ENCODE peak calls at places on chromosomes 5 and 9, in ten cellular contexts. P is PC-9, L is astrocyte of the spinal cord, H is brain microvascular endothelial cell, R is psoas muscle, I is GM23338, N is A673, O is PC-3, B is fibroblast of mammary gland, S is HCT116. C is an unnamed sample.

GRCh38 chr9:137301086-137301947 is 754 bp downstream of the NRARP start:
- DNase-seq in S (peak; percentile 29), H (no peak), L (peak; percentile 57), R (peak; percentile 58), P (peak; percentile 57), I (peak; percentile 77), O (peak; percentile 64), B (peak; percentile 30), N (peak; percentile 66), C (no peak)

GRCh38 chr5:77181596-77182304 is 28.7 kb upstream of the PDE8B start:
- DNase-seq in H (no peak), O (no peak), L (no peak), N (no peak), B (no peak), S (no peak), P (no peak), R (no peak), I (no peak), C (no peak)

GRCh38 chr5:38666668-38667498 is 110.4 kb upstream of the LIFR start:
- DNase-seq in B (peak; percentile 74), L (peak; percentile 73), P (no peak), I (peak; percentile 48), R (peak; percentile 74), O (peak; percentile 45), S (peak; percentile 19), N (peak; percentile 39), H (peak; percentile 52), C (peak; percentile 42)

GRCh38 chr5:181260720-181261319 is at the start of gene TRIM52:
- DNase-seq in O (peak; percentile 94), L (peak; percentile 88), H (peak; percentile 82), B (peak; percentile 88), R (peak; percentile 97), N (peak; percentile 91), I (peak; percentile 96), S (peak; percentile 89), P (peak; percentile 83), C (peak; percentile 56)

GRCh38 chr9:91119147-91119546 is 242.6 kb downstream of the AUH start:
- DNase-seq in R (no peak), N (peak; percentile 18), S (no peak), B (peak; percentile 67), L (peak; percentile 50), H (peak; percentile 31), P (no peak), I (peak; percentile 9), O (peak; percentile 67), C (peak; percentile 18)

GRCh38 chr5:176441921-176442323 is 6.3 kb upstream of the FAF2 start:
- DNase-seq in H (peak; percentile 61), L (no peak), O (peak; percentile 73), P (peak; percentile 45), S (no peak), N (no peak), R (no peak), I (peak; percentile 49), B (peak; percentile 59), C (no peak)

GRCh38 chr5:112548246-112548982 is 129.3 kb upstream of the EPB41L4A start:
- DNase-seq in O (peak; percentile 54), R (no peak), I (no peak), B (peak; percentile 46), L (peak; percentile 89), P (no peak), N (no peak), H (peak; percentile 95), S (no peak), C (peak; percentile 54)

GRCh38 chr5:73215891-73216610 is 43.1 kb downstream of the TMEM174 start:
- DNase-seq in L (peak; percentile 81), O (peak; percentile 77), H (peak; percentile 60), S (peak; percentile 72), N (peak; percentile 85), I (peak; percentile 89), R (peak; percentile 88), B (peak; percentile 59), P (peak; percentile 58), C (no peak)

GRCh38 chr9:79127661-79128060 is 444.1 kb upstream of the TLE4 start:
- DNase-seq in I (no peak), S (no peak), R (no peak), O (no peak), L (no peak), P (no peak), N (no peak), B (no peak), H (no peak), C (no peak)

GRCh38 chr9:79131375-79131774 is 440.4 kb upstream of the TLE4 start:
- DNase-seq in L (no peak), H (no peak), B (no peak), P (no peak), R (no peak), S (no peak), N (no peak), O (no peak), I (peak; percentile 8), C (no peak)

GRCh38 chr9:79131876-79132377 is 439.8 kb upstream of the TLE4 start:
- DNase-seq in H (no peak), S (no peak), R (no peak), O (no peak), L (no peak), I (peak; percentile 15), N (no peak), P (no peak), B (no peak), C (no peak)

GRCh38 chr9:79134654-79135053 is 437.1 kb upstream of the TLE4 start:
- DNase-seq in N (peak; percentile 56), S (peak; percentile 12), L (peak; percentile 6), P (no peak), H (peak; percentile 5), I (peak; percentile 81), O (peak; percentile 24), B (no peak), R (no peak), C (no peak)

GRCh38 chr9:79129865-79130480 is 441.8 kb upstream of the TLE4 start:
- DNase-seq in P (no peak), H (peak; percentile 66), S (peak; percentile 7), I (peak; percentile 48), N (peak; percentile 61), B (peak; percentile 50), O (peak; percentile 66), R (peak; percentile 57), L (peak; percentile 68), C (peak; percentile 49)
- TF ChIP-seq CTCF in P (peak; percentile 76), H (peak; percentile 95), S (peak; percentile 78), I (peak; percentile 91), N (peak; percentile 89), B (peak; percentile 87), O (peak; percentile 80), R (peak; percentile 82), L (peak; percentile 91), C (peak; percentile 93)

DNA sequence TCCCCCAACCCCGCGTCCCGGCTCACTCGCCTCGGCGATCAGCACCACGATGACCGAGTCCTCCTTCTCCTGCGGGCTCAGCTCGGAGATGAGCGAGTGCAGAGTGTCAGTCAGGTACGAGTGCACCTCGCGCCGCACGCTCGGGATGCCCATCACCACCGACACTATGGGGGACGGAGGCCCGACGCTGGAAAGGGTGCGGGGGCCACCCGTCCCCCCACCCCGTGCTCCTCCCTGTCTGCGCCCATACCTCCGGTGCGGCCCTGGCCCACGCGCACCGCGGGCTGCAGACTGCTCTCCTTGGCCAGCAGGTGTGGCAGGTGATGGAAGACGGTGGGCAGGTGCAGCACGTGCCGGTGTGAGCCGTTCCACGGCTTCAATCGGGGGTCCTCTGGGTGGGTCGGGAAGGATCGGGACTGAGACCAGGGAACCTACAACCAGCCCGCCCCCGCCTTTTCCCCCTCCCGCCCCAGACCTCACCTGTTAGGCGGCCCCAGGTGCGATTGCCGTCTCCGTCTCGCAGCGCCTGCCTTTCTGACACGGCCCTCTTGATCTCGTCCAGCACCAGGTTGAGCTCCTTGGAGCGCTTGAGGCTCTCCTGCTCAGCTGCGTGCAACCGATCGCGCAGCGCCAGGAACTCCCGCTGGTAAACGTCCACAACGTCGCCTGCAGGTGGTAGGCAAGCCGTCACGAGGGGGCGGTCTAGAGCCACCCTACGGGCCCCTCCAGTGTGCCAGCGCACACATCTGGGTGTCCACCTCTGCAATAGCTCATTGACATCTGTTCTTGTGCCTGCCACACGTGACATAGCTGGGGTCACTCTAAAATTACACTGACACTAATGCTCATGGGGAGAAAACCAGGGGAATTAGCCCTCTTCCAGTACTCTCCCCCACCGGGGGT is 5.1 kb downstream of the MGAT4B start:
- DNase-seq in O (no peak), H (peak; percentile 34), P (no peak), I (peak; percentile 92), S (no peak), B (peak; percentile 64), N (peak; percentile 75), R (peak; percentile 93), L (peak; percentile 42), C (no peak)
- TF ChIP-seq CTCF in O (peak; percentile 12), H (peak; percentile 83), P (no peak), I (peak; percentile 65), S (peak; percentile 85), B (peak; percentile 51), N (peak; percentile 80), R (peak; percentile 64), L (peak; percentile 64), C (peak; percentile 44)

DNA sequence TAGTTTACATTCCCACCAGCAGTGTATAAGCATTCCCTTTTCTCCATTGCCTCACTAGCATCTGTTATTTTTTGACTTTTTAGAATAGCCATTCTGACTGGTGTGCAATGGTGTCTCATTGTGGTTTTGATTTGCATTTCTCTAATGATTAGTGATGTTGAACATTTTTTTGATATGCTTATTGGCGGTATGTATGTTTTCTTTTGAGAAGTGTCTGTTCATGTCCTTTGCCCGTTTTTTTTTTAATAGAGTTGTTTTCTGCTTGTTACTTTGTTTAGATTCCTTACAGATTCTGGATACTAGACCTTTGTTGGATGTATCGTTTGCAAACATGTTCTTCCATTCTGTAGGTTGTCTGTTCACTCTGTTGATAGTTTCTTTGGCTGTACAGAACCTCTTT is 25.3 kb downstream of the NIPBL start:
- DNase-seq in R (no peak), B (no peak), L (no peak), N (no peak), S (no peak), H (no peak), O (no peak), P (no peak), I (no peak), C (no peak)
- TF ChIP-seq CTCF in R (no peak), B (no peak), L (no peak), N (no peak), S (no peak), H (no peak), O (no peak), P (no peak), I (no peak), C (no peak)

GRCh38 chr9:129884220-129885017 is 49.2 kb downstream of the USP20 start:
- DNase-seq in B (peak; percentile 67), R (peak; percentile 92), L (peak; percentile 72), S (peak; percentile 64), N (peak; percentile 97), P (peak; percentile 78), H (peak; percentile 52), O (peak; percentile 87), I (peak; percentile 97), C (no peak)

GRCh38 chr9:129886226-129887174 is 51.2 kb downstream of the USP20 start:
- DNase-seq in R (no peak), P (no peak), H (no peak), I (no peak), S (no peak), N (no peak), L (no peak), O (no peak), B (no peak), C (no peak)

GRCh38 chr9:129885670-129886106 is 50.4 kb downstream of the USP20 start:
- DNase-seq in P (peak; percentile 88), I (peak; percentile 94), L (peak; percentile 91), S (peak; percentile 57), O (peak; percentile 91), R (peak; percentile 96), H (peak; percentile 86), N (peak; percentile 85), B (peak; percentile 87), C (peak; percentile 75)

GRCh38 chr9:129887210-129888084 is 52.2 kb downstream of the USP20 start:
- DNase-seq in R (no peak), H (peak; percentile 73), N (peak; percentile 43), O (no peak), I (no peak), L (peak; percentile 52), B (peak; percentile 54), S (no peak), P (no peak), C (no peak)

GRCh38 chr9:129885018-129885669 is 49.9 kb downstream of the USP20 start:
- DNase-seq in I (peak; percentile 29), H (no peak), L (no peak), N (peak; percentile 42), S (no peak), P (no peak), O (peak; percentile 48), B (no peak), R (peak; percentile 67), C (no peak)
- TF ChIP-seq CTCF in I (peak; percentile 3), H (peak; percentile 33), L (peak; percentile 16), N (no peak), S (no peak), P (no peak), O (peak; percentile 42), B (peak; percentile 18), R (no peak), C (peak; percentile 11)